ENCODE peak calls at places on chromosomes 6 and 20, in five cellular contexts. K is adipocyte, G is RWPE2, H is neural progenitor cell, N is prostate gland. O is an unnamed sample. For H3K4me1, the result is how much of the 10 kb centered on the place peaks cover.

GRCh38 chr6:31132806-31133205 is 6.1 kb downstream of the PSORS1C2 start:
- DNase-seq in K (no peak), G (no peak), H (no peak), N (no peak), O (no peak)

GRCh38 chr6:17393335-17394191 is at the start of gene CAP2:
- DNase-seq in H (peak), N (peak), G (peak), K (peak), O (peak)

GRCh38 chr6:16625319-16626240 is 135.7 kb downstream of the ATXN1 start:
- DNase-seq in G (no peak), H (no peak), K (peak), N (no peak), O (no peak)

GRCh38 chr6:159756508-159756907 is 5.3 kb upstream of the ACAT2 start:
- DNase-seq in G (no peak), N (no peak), K (no peak), H (no peak), O (no peak)

GRCh38 chr6:167892835-167893234 is 66.1 kb downstream of the AFDN start:
- DNase-seq in N (no peak), G (no peak), K (no peak), H (peak), O (no peak)

GRCh38 chr20:62922451-62922921 is 3.8 kb downstream of the DIDO1 start:
- DNase-seq in G (peak), K (no peak), H (no peak), N (peak), O (no peak)

GRCh38 chr20:55390791-55391190 is 614.5 kb downstream of the CBLN4 start:
- DNase-seq in K (no peak), G (no peak), N (no peak), H (no peak), O (no peak)

GRCh38 chr6:125114248-125114858 is 39.2 kb upstream of the TPD52L1 start:
- DNase-seq in G (no peak), K (peak), H (peak), N (peak), O (no peak)

GRCh38 chr6:156963712-156964700 is 186.8 kb downstream of the ARID1B start:
- DNase-seq in H (no peak), N (no peak), K (peak), G (no peak), O (no peak)

GRCh38 chr20:56368351-56369134 is 9.8 kb downstream of the FAM210B start:
- DNase-seq in H (no peak), G (peak), N (no peak), K (no peak), O (peak)

GRCh38 chr6:44254957-44255808 is 2.1 kb downstream of the SLC35B2 start:
- DNase-seq in G (no peak), N (no peak), H (no peak), K (no peak), O (peak)

GRCh38 chr6:157760589-157761330 is 62.3 kb upstream of the SNX9 start:
- DNase-seq in G (peak), H (no peak), K (peak), N (no peak), O (no peak)

GRCh38 chr6:52549428-52549827 is 27.4 kb downstream of the TRAM2 start:
- DNase-seq in K (no peak), H (no peak), N (no peak), G (no peak), O (no peak)

GRCh38 chr6:17542243-17542642 is 57.9 kb upstream of the FAM8A1 start:
- DNase-seq in G (no peak), H (no peak), N (no peak), K (no peak), O (no peak)

GRCh38 chr6:72621243-72622093 is at the start of gene KCNQ5:
- DNase-seq in K (peak), H (peak), G (no peak), N (no peak), O (no peak)

GRCh38 chr6:80338201-80338836 is 231.8 kb downstream of the BCKDHB start:
- DNase-seq in H (peak), N (no peak), K (peak), G (no peak), O (peak)

GRCh38 chr6:21277601-21278043 is 315.9 kb upstream of the SOX4 start:
- DNase-seq in G (no peak), N (no peak), K (no peak), H (peak), O (no peak)

GRCh38 chr6:81818778-81819491 is 66.5 kb upstream of the TENT5A start:
- DNase-seq in G (no peak), N (no peak), H (no peak), K (peak), O (no peak)

GRCh38 chr6:162377735-162378134 is 349.8 kb downstream of the PRKN start:
- DNase-seq in G (no peak), H (no peak), K (no peak), N (no peak), O (no peak)

GRCh38 chr6:6723792-6724318 is 135.3 kb downstream of the LY86 start:
- DNase-seq in N (no peak), K (no peak), G (no peak), H (no peak), O (no peak)
- H3K4me1 ChIP-seq in N (under half), K (under half), G (under half), H (under half), O (under half)

DNA sequence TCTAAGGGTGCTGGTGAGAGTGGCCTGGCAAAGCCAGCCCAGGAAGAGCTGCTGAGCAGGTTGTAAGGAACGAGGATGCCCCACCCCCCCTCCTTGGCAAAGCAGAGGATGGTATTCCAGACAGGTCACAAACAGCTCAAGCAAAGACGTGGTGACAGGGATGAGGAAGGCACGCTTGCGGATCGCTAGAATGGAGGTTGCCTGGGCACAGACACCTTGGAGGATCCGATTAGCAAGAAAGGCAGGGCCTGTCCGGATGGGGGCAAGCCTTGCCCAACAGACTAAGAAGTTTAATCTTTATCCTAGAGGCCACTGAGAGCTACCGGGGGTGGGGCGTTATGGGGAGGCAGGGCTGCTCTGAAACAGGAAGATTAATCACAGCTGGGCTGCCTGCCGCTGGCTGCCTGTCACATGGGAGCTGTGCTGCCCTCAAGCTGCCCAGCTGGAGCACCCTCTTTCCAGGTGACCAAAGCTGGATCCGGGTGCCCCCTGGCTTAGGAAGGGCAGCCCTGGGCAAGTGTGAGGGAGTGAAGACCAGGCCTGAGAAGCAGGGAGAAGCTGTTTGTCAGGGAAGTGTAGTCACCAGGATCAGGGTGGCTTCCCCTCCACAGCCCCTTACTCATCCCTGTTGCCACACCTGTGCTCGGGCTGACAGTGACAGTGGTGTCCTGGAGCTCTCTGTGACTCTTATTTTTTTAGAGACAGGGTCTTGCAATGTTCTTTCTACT is 9.2 kb upstream of the MAPK13 start:
- DNase-seq in K (peak), G (no peak), H (no peak), N (peak), O (no peak)
- H3K4me3 ChIP-seq in K (no peak), G (no peak), H (no peak), N (no peak), O (no peak)

DNA sequence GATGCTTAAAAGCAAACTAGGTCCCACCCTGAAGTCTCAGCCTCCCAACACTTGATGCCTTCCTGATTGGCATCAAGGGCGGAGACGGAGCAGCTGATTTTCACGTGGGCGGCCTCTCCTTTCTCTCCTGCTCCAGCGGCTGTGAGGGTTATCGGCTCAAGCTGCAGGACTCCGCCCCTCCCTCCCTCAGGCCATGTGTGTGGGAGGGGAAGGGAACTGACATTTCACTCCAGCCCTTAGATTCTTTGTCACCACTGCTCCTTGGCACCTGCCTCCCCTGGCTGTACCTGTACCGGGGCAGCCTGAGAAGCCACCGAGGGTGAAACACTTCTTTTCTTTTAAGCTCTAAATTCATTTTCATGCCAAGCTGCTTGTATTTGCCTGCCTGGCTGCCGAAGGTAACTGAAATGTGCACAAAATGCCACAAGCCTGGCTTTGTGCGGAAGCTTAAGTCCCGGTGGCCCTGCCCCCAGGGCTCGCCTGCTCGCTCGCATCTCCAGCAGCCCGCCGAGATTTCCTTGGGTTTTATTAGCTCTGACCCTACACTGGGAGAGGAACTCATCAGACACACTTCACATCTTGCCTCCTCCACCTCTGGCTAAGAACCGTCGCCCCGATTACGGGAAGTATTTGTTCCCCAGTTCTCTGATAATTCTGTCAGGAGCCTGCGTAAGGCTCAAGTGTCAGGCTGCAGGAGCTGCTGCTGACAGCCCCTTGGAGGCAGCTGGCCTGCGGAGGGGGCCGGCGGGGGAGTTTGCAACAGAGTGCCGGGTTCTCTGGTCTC is 9.6 kb upstream of the CPNE5 start:
- DNase-seq in G (no peak), K (no peak), N (peak), H (peak), O (peak)
- H3K4me1 ChIP-seq in G (under half), K (under half), N (under half), H (under half), O (under half)

GRCh38 chr6:169619650-169620049 is 82.2 kb downstream of the WDR27 start:
- DNase-seq in H (peak), K (peak), G (no peak), N (no peak), O (peak)
- H3K4me3 ChIP-seq in H (no peak), K (no peak), G (no peak), N (no peak), O (no peak)

GRCh38 chr20:48733296-48733790 is 94.5 kb downstream of the PREX1 start:
- DNase-seq in K (peak), N (no peak), G (no peak), H (no peak), O (no peak)
- H3K4me1 ChIP-seq in K (under half), N (under half), G (under half), H (under half), O (under half)

O was measured in Caco-2.